ENCODE peak calls at places on chromosome 19, in eight cellular contexts. R, M, K, O, L, B, S and G are unnamed samples.
A peak's percentile ranks its signal among the peaks of the same experiment; 100 is the strongest.

GRCh38 chr19:57708641-57709354 is at the start of gene ZNF154:
- DNase-seq in R (peak; percentile 94), M (peak; percentile 77), K (no peak), O (peak; percentile 94), L (peak; percentile 48), B (peak; percentile 33), S (peak; percentile 70), G (no peak)

GRCh38 chr19:40778045-40778864 is at the start of gene RAB4B:
- DNase-seq in R (peak; percentile 100), M (peak; percentile 100), K (peak; percentile 99), O (peak; percentile 100), L (peak; percentile 100), B (peak; percentile 100), S (peak; percentile 100), G (peak; percentile 100)

GRCh38 chr19:44954278-44954648 is 917 bp upstream of the CLPTM1 start:
- DNase-seq in R (no peak), M (no peak), K (no peak), O (no peak), L (no peak), B (no peak), S (no peak), G (no peak)

GRCh38 chr19:41355802-41356201 is 2.1 kb upstream of the TGFB1 start:
- DNase-seq in R (no peak), M (no peak), K (no peak), O (no peak), L (no peak), B (no peak), S (no peak), G (no peak)

GRCh38 chr19:8158411-8159074 is 9.2 kb upstream of the FBN3 start:
- DNase-seq in R (peak; percentile 89), M (peak; percentile 73), K (peak; percentile 79), O (peak; percentile 80), L (peak; percentile 49), B (no peak), S (no peak), G (peak; percentile 88)

GRCh38 chr19:43462383-43462782 is 3.0 kb downstream of the LYPD3 start:
- DNase-seq in R (no peak), M (no peak), K (no peak), O (no peak), L (no peak), B (no peak), S (no peak), G (no peak)

GRCh38 chr19:4519521-4520277 is 1.4 kb upstream of the PLIN4 start:
- DNase-seq in R (no peak), M (no peak), K (no peak), O (no peak), L (no peak), B (no peak), S (no peak), G (peak; percentile 47)

GRCh38 chr19:42284066-42284501 is 15.0 kb downstream of the CIC start:
- DNase-seq in R (peak; percentile 88), M (peak; percentile 65), K (no peak), O (no peak), L (peak; percentile 85), B (peak; percentile 90), S (peak; percentile 74), G (peak; percentile 79)

GRCh38 chr19:33134571-33135041 is 2.7 kb downstream of the WDR88 start:
- DNase-seq in R (peak; percentile 50), M (no peak), K (no peak), O (peak; percentile 80), L (no peak), B (no peak), S (no peak), G (no peak)

GRCh38 chr19:13134626-13135025 is 15.5 kb downstream of the STX10 start:
- DNase-seq in R (no peak), M (no peak), K (no peak), O (no peak), L (peak; percentile 65), B (no peak), S (no peak), G (no peak)

GRCh38 chr19:39104104-39104708 is 20.0 kb downstream of the ACP7 start:
- DNase-seq in R (no peak), M (no peak), K (no peak), O (no peak), L (no peak), B (no peak), S (no peak), G (no peak)

GRCh38 chr19:16268676-16269319 is 55.8 kb upstream of the KLF2 start:
- DNase-seq in R (no peak), M (no peak), K (no peak), O (no peak), L (no peak), B (no peak), S (no peak), G (no peak)

GRCh38 chr19:42816901-42817300 is 51.4 kb upstream of the PSG8 start:
- DNase-seq in R (no peak), M (no peak), K (no peak), O (no peak), L (no peak), B (no peak), S (no peak), G (no peak)

GRCh38 chr19:16216744-16217670 is 19.3 kb downstream of the AP1M1 start:
- DNase-seq in R (no peak), M (no peak), K (no peak), O (peak; percentile 48), L (no peak), B (no peak), S (no peak), G (no peak)

GRCh38 chr19:5958074-5958850 is 19.7 kb downstream of the RANBP3 start:
- DNase-seq in R (no peak), M (no peak), K (no peak), O (no peak), L (no peak), B (no peak), S (no peak), G (no peak)

GRCh38 chr19:5960005-5961001 is 17.6 kb downstream of the RANBP3 start:
- DNase-seq in R (no peak), M (no peak), K (no peak), O (no peak), L (no peak), B (no peak), S (no peak), G (no peak)

GRCh38 chr19:5957132-5957531 is 20.8 kb downstream of the RANBP3 start:
- DNase-seq in R (no peak), M (peak; percentile 37), K (no peak), O (no peak), L (no peak), B (no peak), S (no peak), G (no peak)

GRCh38 chr19:5958851-5959122 is 19.2 kb downstream of the RANBP3 start:
- DNase-seq in R (no peak), M (no peak), K (no peak), O (no peak), L (no peak), B (no peak), S (no peak), G (no peak)

GRCh38 chr19:5959260-5960004 is 18.5 kb downstream of the RANBP3 start:
- DNase-seq in R (no peak), M (no peak), K (no peak), O (no peak), L (no peak), B (no peak), S (no peak), G (no peak)
- TF ChIP-seq CTCF in R (no peak), M (no peak), K (no peak), O (no peak), L (no peak), B (no peak), S (no peak), G (no peak)

DNA sequence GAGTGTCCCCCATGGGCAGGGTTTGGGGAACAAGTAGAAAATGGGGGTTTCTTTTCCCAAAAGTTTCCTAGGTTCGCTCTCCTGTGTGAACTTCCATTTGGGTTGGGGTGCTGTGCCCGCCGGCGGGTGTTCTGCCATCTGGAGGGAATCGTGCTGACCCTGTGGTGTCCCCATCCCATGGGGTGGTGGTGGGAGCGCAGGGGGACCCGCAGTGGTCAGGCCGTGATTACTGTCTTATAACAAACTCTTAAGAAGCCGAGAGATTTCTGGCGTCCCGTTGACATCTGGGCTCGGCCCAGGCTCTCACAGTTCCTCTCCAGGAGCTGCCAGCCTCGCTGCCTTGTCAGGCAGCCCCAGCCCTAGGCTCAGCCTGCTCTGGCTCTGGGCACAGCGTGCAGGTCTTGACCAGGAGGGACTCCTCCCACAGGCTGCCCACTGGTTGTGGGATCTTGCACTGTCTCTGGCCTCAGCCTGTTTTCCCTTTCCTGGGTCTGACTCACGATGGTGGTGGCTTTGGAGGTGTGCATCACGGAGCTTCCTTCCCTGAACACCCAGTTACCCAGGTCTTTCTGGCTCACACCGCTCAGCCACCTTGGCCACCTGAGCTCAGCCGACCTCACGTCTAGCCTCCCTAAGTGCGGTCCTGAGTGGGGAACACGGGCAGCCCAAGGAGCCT is 34.5 kb downstream of the PLEKHJ1 start:
- DNase-seq in R (no peak), M (no peak), K (no peak), O (no peak), L (no peak), B (no peak), S (no peak), G (no peak)
- TF ChIP-seq CTCF in R (no peak), M (no peak), K (no peak), O (no peak), L (no peak), B (no peak), S (no peak), G (no peak)

GRCh38 chr19:52626915-52627314 is 11.2 kb downstream of the ZNF83 start:
- DNase-seq in R (no peak), M (no peak), K (no peak), O (no peak), L (no peak), B (no peak), S (no peak), G (no peak)

GRCh38 chr19:52621376-52621775 is 16.8 kb downstream of the ZNF83 start:
- DNase-seq in R (no peak), M (no peak), K (no peak), O (no peak), L (no peak), B (no peak), S (no peak), G (no peak)

GRCh38 chr19:52622261-52622660 is 15.9 kb downstream of the ZNF83 start:
- DNase-seq in R (peak; percentile 13), M (no peak), K (no peak), O (no peak), L (no peak), B (no peak), S (no peak), G (no peak)
- TF ChIP-seq CTCF in R (peak; percentile 43), M (no peak), K (no peak), O (peak; percentile 66), L (no peak), B (no peak), S (no peak), G (no peak)

DNA sequence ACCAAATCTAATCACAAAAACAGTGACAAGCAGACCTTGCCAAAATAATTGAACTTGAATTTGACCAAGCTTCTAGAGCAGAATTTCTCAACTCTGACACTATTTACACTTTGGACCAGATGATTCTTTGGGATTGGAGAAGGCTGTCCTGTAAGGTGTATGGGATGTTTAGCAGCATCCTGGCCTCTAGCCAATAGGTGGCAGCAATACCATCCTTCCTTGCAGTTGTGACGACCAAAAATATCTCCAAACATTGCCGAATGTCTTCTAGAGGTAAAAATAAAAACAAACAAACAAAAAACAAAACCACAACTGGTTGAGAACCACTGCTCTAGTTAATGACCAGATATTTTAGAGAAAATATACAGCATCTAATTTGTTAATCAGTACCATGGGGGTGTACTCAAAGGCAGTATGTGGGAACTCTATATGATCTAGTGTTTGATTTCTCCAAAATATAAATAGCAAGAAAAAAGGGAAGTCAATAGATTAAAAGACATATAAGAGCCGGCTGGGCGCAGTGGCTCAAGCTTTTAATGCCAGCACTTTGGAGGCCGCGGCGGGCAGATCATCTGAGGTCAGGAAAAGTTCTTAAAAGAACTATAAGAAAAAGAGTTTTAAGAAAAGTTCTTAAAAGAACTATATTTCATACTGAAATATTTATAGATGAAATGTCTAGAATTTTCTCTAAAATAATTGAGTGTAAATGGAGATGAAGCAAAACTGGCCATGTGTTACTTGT is 60.9 kb upstream of the ZNF527 start:
- DNase-seq in R (no peak), M (no peak), K (no peak), O (peak; percentile 59), L (no peak), B (no peak), S (no peak), G (no peak)
- TF ChIP-seq CTCF in R (peak; percentile 56), M (no peak), K (peak; percentile 28), O (peak; percentile 80), L (no peak), B (no peak), S (no peak), G (no peak)